ENCODE peak calls at places on chromosomes 7 and 10, in nine cellular contexts. U, T, C, Y, J, P, Q, D and I are unnamed samples. For H3K9me3, the result is how much of the 10 kb centered on the place peaks cover.

GRCh38 chr10:97411411-97411810 is 10.3 kb upstream of the RRP12 start:
- DNase-seq in P (no peak), C (no peak), T (no peak), U (no peak), Y (no peak), D (no peak), J (peak), Q (no peak), I (no peak)

GRCh38 chr10:102744374-102745051 is 765 bp downstream of the WBP1L start:
- DNase-seq in Y (no peak), T (no peak), C (peak), U (peak), D (peak), Q (no peak), J (no peak), P (no peak), I (no peak)

GRCh38 chr10:2387672-2388071 is 650.3 kb upstream of the ADARB2 start:
- DNase-seq in U (no peak), D (no peak), T (no peak), Y (no peak), P (no peak), J (no peak), C (no peak), Q (no peak), I (no peak)

GRCh38 chr7:128217030-128217805 is 23.9 kb upstream of the LEP start:
- DNase-seq in P (no peak), T (no peak), J (no peak), C (no peak), U (no peak), Y (peak), D (no peak), Q (peak), I (no peak)

GRCh38 chr7:129780257-129781127 is 169.0 kb downstream of the NRF1 start:
- DNase-seq in U (peak), Y (peak), P (peak), Q (peak), T (peak), J (peak), D (peak), C (peak), I (no peak)

GRCh38 chr10:124387078-124387874 is 31.4 kb downstream of the OAT start:
- DNase-seq in U (no peak), J (no peak), Q (no peak), T (no peak), C (peak), D (no peak), P (no peak), Y (peak), I (no peak)

GRCh38 chr10:42836771-42837468 is 54.3 kb downstream of the BMS1 start:
- DNase-seq in J (peak), P (no peak), C (no peak), T (no peak), Q (no peak), U (no peak), Y (peak), D (no peak), I (no peak)

GRCh38 chr10:116470768-116471415 is 43.2 kb downstream of the PNLIPRP3 start:
- DNase-seq in C (no peak), T (peak), D (no peak), P (no peak), J (peak), Y (peak), Q (no peak), U (no peak), I (no peak)

GRCh38 chr7:135634191-135634878 is 28.0 kb upstream of the STMP1 start:
- DNase-seq in Q (no peak), Y (no peak), U (no peak), P (no peak), J (peak), T (no peak), C (no peak), D (no peak), I (no peak)

GRCh38 chr7:86320886-86321285 is 322.8 kb upstream of the GRM3 start:
- DNase-seq in Q (no peak), D (no peak), P (no peak), Y (no peak), U (no peak), C (no peak), J (no peak), T (no peak), I (no peak)

GRCh38 chr10:79502561-79503309 is 9.6 kb upstream of the EIF5AL1 start:
- DNase-seq in D (no peak), U (no peak), P (no peak), J (peak), Q (no peak), T (no peak), Y (peak), C (no peak), I (no peak)

GRCh38 chr7:108142180-108142579 is 12.0 kb upstream of the LAMB4 start:
- DNase-seq in C (no peak), Y (no peak), U (no peak), T (no peak), J (no peak), Q (no peak), D (no peak), P (no peak), I (no peak)

GRCh38 chr7:108581655-108582491 is 12.2 kb downstream of the DNAJB9 start:
- DNase-seq in C (no peak), D (no peak), Y (no peak), P (no peak), T (no peak), U (no peak), J (peak), Q (no peak), I (no peak)

GRCh38 chr10:101354584-101355070 is 662 bp downstream of the BTRC start:
- DNase-seq in U (no peak), C (no peak), Q (no peak), D (no peak), P (no peak), Y (no peak), T (no peak), J (no peak), I (no peak)

GRCh38 chr10:34995925-34996324 is 94.2 kb downstream of the CUL2 start:
- DNase-seq in P (no peak), Y (no peak), T (no peak), C (no peak), J (no peak), D (no peak), Q (no peak), U (no peak), I (peak)

GRCh38 chr10:98431016-98431415 is 15.7 kb downstream of the HPS1 start:
- DNase-seq in P (no peak), T (no peak), Y (no peak), D (no peak), U (no peak), C (no peak), Q (no peak), J (no peak), I (no peak)

GRCh38 chr7:1422512-1423265 is 36.6 kb downstream of the MICALL2 start:
- DNase-seq in J (no peak), Q (no peak), D (no peak), P (no peak), Y (no peak), U (no peak), T (no peak), C (peak), I (no peak)

GRCh38 chr7:50262916-50263690 is 41.4 kb upstream of the IKZF1 start:
- DNase-seq in P (no peak), C (no peak), Q (no peak), J (no peak), T (no peak), D (no peak), U (no peak), Y (no peak), I (no peak)

GRCh38 chr7:156368053-156368452 is 272.5 kb upstream of the RNF32 start:
- DNase-seq in Q (no peak), D (peak), T (no peak), C (no peak), U (no peak), Y (no peak), J (no peak), P (no peak), I (no peak)

GRCh38 chr7:141754939-141755338 is 9.0 kb upstream of the TAS2R3 start:
- DNase-seq in C (no peak), D (no peak), Q (no peak), P (no peak), T (no peak), U (no peak), J (peak), Y (peak), I (peak)

GRCh38 chr10:104273291-104273690 is 4.3 kb downstream of the GSTO2 start:
- DNase-seq in T (no peak), C (no peak), P (no peak), D (no peak), U (no peak), Q (no peak), J (no peak), Y (no peak), I (no peak)

GRCh38 chr10:61855771-61856170 is 45.7 kb upstream of the ARID5B start:
- DNase-seq in P (no peak), T (no peak), Y (no peak), C (no peak), Q (no peak), J (no peak), D (no peak), U (no peak), I (no peak)

GRCh38 chr10:110402077-110402416 is 95.7 kb upstream of the DUSP5 start:
- DNase-seq in P (no peak), Y (no peak), J (no peak), T (no peak), U (no peak), C (no peak), Q (no peak), D (no peak), I (no peak)

GRCh38 chr10:123463176-123463575 is 203.0 kb upstream of the GPR26 start:
- DNase-seq in Y (no peak), T (no peak), C (no peak), U (no peak), P (no peak), Q (no peak), D (no peak), J (no peak), I (no peak)

GRCh38 chr7:7768977-7769376 is 50.6 kb upstream of the RPA3 start:
- DNase-seq in Y (no peak), Q (no peak), J (no peak), T (no peak), C (no peak), P (no peak), U (no peak), D (no peak), I (no peak)

GRCh38 chr10:56178210-56178609 is 182.8 kb downstream of the ZWINT start:
- DNase-seq in P (no peak), J (no peak), U (no peak), T (no peak), C (no peak), D (no peak), Y (no peak), Q (no peak), I (no peak)

GRCh38 chr10:84367256-84367655 is 38.9 kb downstream of the CCSER2 start:
- DNase-seq in J (no peak), T (no peak), C (no peak), U (no peak), D (no peak), Q (no peak), Y (no peak), P (no peak), I (no peak)

GRCh38 chr10:28796606-28797512 is 119.5 kb downstream of the BAMBI start:
- DNase-seq in C (peak), P (no peak), Y (peak), J (no peak), D (peak), T (no peak), U (no peak), Q (no peak), I (no peak)

GRCh38 chr10:13311177-13311575 is 11.3 kb upstream of the PHYH start:
- DNase-seq in P (no peak), Q (no peak), C (no peak), U (no peak), J (no peak), T (no peak), Y (no peak), D (no peak), I (no peak)

GRCh38 chr7:8597565-8597964 is 164.2 kb downstream of the NXPH1 start:
- DNase-seq in J (no peak), D (no peak), Q (no peak), C (no peak), Y (no peak), U (no peak), P (no peak), T (no peak), I (no peak)

GRCh38 chr10:116098411-116099019 is 174.5 kb downstream of the GFRA1 start:
- DNase-seq in Q (no peak), C (no peak), T (no peak), P (no peak), Y (no peak), J (no peak), D (no peak), U (no peak), I (no peak)

GRCh38 chr10:102462512-102463054 is 11.2 kb upstream of the C10orf95 start:
- DNase-seq in D (no peak), P (no peak), J (no peak), Q (no peak), Y (no peak), T (peak), C (no peak), U (no peak), I (no peak)

GRCh38 chr7:95199779-95200558 is 124.4 kb downstream of the PON1 start:
- DNase-seq in D (peak), T (no peak), J (peak), C (no peak), P (no peak), Y (peak), Q (no peak), U (no peak), I (peak)

GRCh38 chr7:4486932-4487331 is 195.2 kb upstream of the FOXK1 start:
- DNase-seq in Q (no peak), D (no peak), J (no peak), T (no peak), P (no peak), Y (no peak), C (no peak), U (no peak), I (no peak)
- H3K9me3 ChIP-seq in Q (under half), D (under half), J (under half), T (under half), P (under half), Y (under half), C (under half), U (under half), I (under half)

GRCh38 chr10:92045641-92046106 is 122.1 kb downstream of the BTAF1 start:
- DNase-seq in D (no peak), Q (no peak), T (no peak), Y (no peak), J (no peak), P (no peak), U (no peak), C (no peak), I (no peak)
- H3K9me3 ChIP-seq in D (under half), Q (under half), T (under half), Y (under half), J (under half), P (under half), U (under half), C (under half), I (under half)

DNA sequence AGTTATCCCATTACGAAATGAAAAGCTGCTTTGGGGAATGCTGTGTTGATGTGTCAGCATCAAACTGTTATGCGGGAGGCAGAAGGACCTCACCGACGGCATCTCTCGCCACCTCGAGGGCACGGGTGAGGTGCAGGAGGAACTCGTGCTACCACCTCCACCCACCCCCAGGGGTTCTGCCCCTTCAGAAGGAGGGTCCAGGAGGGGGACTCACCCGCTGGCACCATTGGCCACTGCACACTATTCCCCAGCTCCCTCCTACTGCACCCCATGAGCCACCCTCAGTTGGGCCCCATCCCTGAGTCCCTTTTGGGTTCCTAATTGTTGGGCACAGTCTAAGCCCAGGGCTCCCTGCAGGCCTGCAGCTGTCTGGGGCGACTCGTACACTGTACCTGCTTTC is 236.6 kb downstream of the PTPRN2 start:
- DNase-seq in Y (no peak), P (no peak), D (no peak), Q (no peak), T (no peak), U (no peak), J (no peak), C (no peak), I (no peak)
- H3K9me3 ChIP-seq in Y (under half), P (under half), D (under half), Q (under half), T (under half), U (under half), J (under half), C (under half), I (under half)

GRCh38 chr10:130403153-130403890 is 267.1 kb downstream of the GLRX3 start:
- DNase-seq in P (no peak), U (no peak), T (no peak), D (no peak), Q (no peak), C (no peak), Y (no peak), J (no peak), I (no peak)

GRCh38 chr10:130399425-130399950 is 263.3 kb downstream of the GLRX3 start:
- DNase-seq in P (no peak), Q (no peak), J (no peak), C (no peak), U (no peak), T (no peak), Y (no peak), D (no peak), I (no peak)

GRCh38 chr10:130398090-130398994 is 262.2 kb downstream of the GLRX3 start:
- DNase-seq in J (no peak), T (no peak), P (no peak), C (no peak), Q (peak), U (no peak), D (no peak), Y (no peak), I (no peak)

GRCh38 chr10:130401860-130402765 is 265.9 kb downstream of the GLRX3 start:
- DNase-seq in Q (peak), U (no peak), C (no peak), P (no peak), J (no peak), Y (no peak), D (no peak), T (no peak), I (no peak)

DNA sequence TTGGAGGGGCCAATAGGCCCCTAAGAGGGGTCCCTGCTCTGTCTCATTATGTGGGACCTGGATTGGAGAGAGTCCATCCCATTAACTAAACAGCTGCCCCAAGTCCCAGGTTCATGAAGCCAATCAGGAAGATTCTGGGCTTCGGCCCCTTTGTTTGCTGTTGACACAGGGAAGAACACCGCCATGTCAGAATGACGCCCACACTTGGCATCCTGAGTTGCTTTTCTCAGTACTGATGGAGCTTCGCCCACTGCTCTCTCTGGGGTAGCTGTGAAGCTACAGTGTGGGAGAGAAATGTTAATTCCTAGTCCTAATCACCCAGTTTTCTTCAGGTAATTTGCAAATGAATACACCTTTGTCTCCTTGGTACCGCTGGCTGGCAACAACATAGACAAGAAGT is 264.7 kb downstream of the GLRX3 start:
- DNase-seq in C (no peak), Q (no peak), D (no peak), P (no peak), J (no peak), T (no peak), Y (no peak), U (no peak), I (no peak)
- H3K9me3 ChIP-seq in C (under half), Q (under half), D (under half), P (under half), J (under half), T (under half), Y (under half), U (under half), I (under half)

DNA sequence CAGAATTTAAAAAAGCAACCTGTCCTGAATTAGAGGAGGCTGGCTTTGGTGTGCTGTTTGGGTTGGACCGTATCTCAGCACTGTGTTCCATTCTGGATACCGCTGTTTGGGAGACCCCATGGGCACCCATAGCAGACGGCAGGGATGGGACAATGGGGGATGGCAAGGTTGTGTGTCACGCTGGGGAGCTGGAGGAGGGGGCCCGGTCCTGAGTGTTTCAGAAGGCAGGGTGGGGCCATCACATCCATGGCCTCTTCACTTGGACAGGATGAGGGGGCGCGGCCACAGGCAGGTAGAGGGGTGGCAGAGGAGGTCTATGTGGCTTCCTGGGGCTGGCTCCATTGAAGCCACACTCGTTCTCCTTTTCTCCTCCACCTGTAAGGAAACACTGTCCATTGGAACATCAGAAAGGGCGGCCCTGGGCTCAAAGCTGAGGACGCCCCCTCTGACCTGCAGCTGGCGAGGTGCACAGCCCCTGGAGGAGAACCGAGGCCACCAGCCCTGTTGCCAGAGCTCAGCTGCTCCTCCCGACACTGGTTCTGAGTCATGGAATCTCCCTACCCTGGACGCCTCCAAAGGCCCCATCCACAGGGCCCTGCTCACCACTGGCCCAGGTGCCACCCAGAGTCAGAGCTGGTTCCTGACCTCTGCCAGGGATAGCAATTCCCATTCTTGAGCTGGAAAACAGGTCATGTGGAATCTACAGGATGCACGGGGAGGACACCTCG is 587.3 kb downstream of the DNAJB6 start:
- DNase-seq in C (no peak), Q (no peak), J (no peak), P (no peak), D (no peak), U (no peak), Y (no peak), T (no peak), I (no peak)
- H3K9me3 ChIP-seq in C (under half), Q (under half), J (under half), P (under half), D (under half), U (under half), Y (under half), T (under half), I (under half)

GRCh38 chr7:64878684-64879083 is 24.4 kb upstream of the ZNF273 start:
- DNase-seq in T (peak), U (no peak), J (no peak), C (no peak), D (peak), P (no peak), Q (no peak), Y (no peak), I (no peak)

GRCh38 chr7:64880322-64881297 is 22.5 kb upstream of the ZNF273 start:
- DNase-seq in Q (no peak), P (no peak), Y (no peak), J (no peak), T (peak), D (no peak), C (peak), U (no peak), I (no peak)

GRCh38 chr7:64879097-64879730 is 23.9 kb upstream of the ZNF273 start:
- DNase-seq in D (no peak), P (no peak), J (no peak), U (no peak), C (peak), Y (no peak), T (peak), Q (no peak), I (no peak)

GRCh38 chr7:64877714-64878610 is 25.1 kb upstream of the ZNF273 start:
- DNase-seq in P (no peak), D (no peak), U (no peak), J (no peak), Q (no peak), C (peak), T (peak), Y (no peak), I (no peak)

DNA sequence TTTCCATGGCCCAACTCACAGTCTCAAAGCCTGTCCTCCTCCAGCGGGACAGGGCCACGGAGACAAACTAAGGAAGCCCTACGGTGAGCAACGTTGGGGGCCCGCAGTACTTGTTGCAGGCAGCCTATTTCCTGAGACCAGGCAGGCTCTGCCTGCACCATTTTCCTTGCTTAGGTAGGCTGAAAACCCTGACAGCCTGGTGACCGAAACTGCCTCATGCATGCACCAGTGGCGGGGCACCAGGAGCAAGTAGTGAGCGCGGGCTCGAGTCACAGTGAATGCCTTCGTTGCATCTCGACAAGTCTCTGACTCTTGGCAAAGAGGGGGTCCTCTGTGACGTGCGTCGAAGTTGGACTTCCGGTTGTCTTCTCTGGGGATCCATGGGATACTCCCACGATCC is 23.3 kb upstream of the ZNF273 start:
- DNase-seq in Y (no peak), P (no peak), U (no peak), Q (no peak), J (no peak), D (no peak), T (peak), C (peak), I (no peak)
- H3K9me3 ChIP-seq in Y (under half), P (under half), U (under half), Q (under half), J (under half), D (under half), T (under half), C (under half), I (under half)